ENCODE peak calls at places on chromosome 6, in ten cellular contexts. Q is fibroblast of lung, O is neuronal stem cell, P is SK-N-SH, B is IMR-90, K is H1, T is OCI-LY7, N is GM23248, M is K562, R is PC-3. Z is an unnamed sample.
A peak's percentile ranks its signal among the peaks of the same experiment; 100 is the strongest.

GRCh38 chr6:20610636-20611200 is 76.5 kb downstream of the CDKAL1 start:
- DNase-seq in M (no peak), O (no peak), K (no peak), Q (peak; percentile 17), P (no peak), N (peak; percentile 47), T (no peak), R (no peak), B (peak; percentile 28), Z (no peak)

GRCh38 chr6:35516712-35517111 is 4.0 kb upstream of the TULP1 start:
- DNase-seq in B (no peak), P (no peak), O (no peak), K (no peak), T (no peak), N (no peak), R (no peak), M (no peak), Q (no peak), Z (no peak)

GRCh38 chr6:36118550-36119107 is 11.7 kb upstream of the MAPK13 start:
- DNase-seq in P (no peak), M (peak; percentile 91), K (no peak), T (no peak), Q (peak; percentile 10), B (no peak), N (peak; percentile 55), O (no peak), R (peak; percentile 21), Z (no peak)

GRCh38 chr6:165573671-165574070 is 89.4 kb downstream of the PDE10A start:
- DNase-seq in T (no peak), P (peak; percentile 49), R (peak; percentile 67), Q (peak; percentile 68), B (peak; percentile 92), N (no peak), M (no peak), K (no peak), O (no peak), Z (no peak)

GRCh38 chr6:170279977-170280688 is 10.7 kb downstream of the DLL1 start:
- DNase-seq in K (no peak), O (no peak), R (peak; percentile 65), Q (no peak), M (peak; percentile 39), B (peak; percentile 12), N (peak; percentile 66), T (no peak), P (peak; percentile 72), Z (peak; percentile 86)

GRCh38 chr6:88208736-88209135 is 42.6 kb upstream of the CNR1 start:
- DNase-seq in B (no peak), M (no peak), P (no peak), K (no peak), R (no peak), T (no peak), N (no peak), O (no peak), Q (no peak), Z (no peak)

GRCh38 chr6:105178110-105178509 is 1.7 kb downstream of the POPDC3 start:
- DNase-seq in O (no peak), P (no peak), Q (peak; percentile 92), T (no peak), N (peak; percentile 95), K (no peak), M (no peak), B (peak; percentile 95), R (peak; percentile 85), Z (no peak)

GRCh38 chr6:161181136-161181535 is 92.7 kb downstream of the AGPAT4 start:
- DNase-seq in N (no peak), T (no peak), R (no peak), K (no peak), M (no peak), O (no peak), Q (no peak), P (no peak), B (no peak), Z (no peak)

GRCh38 chr6:69866351-69867074 is at the start of gene COL19A1:
- DNase-seq in P (peak; percentile 34), R (peak; percentile 1), K (no peak), Q (peak; percentile 1), M (no peak), O (peak; percentile 32), N (peak; percentile 16), B (no peak), T (peak; percentile 41), Z (no peak)

GRCh38 chr6:56551409-56552120 is 91.1 kb downstream of the DST start:
- DNase-seq in Q (no peak), N (no peak), B (no peak), T (no peak), R (no peak), K (no peak), O (no peak), M (no peak), P (peak; percentile 48), Z (no peak)

GRCh38 chr6:108156180-108156937 is 9.5 kb upstream of the NR2E1 start:
- DNase-seq in B (no peak), N (peak; percentile 27), P (no peak), Q (no peak), M (no peak), R (peak; percentile 55), O (no peak), T (no peak), K (no peak), Z (no peak)

GRCh38 chr6:116872771-116873170 is 4.3 kb upstream of the RFX6 start:
- DNase-seq in Q (no peak), M (no peak), R (no peak), K (no peak), P (no peak), N (no peak), B (no peak), T (no peak), O (no peak), Z (no peak)

GRCh38 chr6:163922562-163922961 is 508.0 kb downstream of the QKI start:
- DNase-seq in N (no peak), Q (no peak), K (no peak), R (no peak), M (no peak), B (no peak), T (peak; percentile 15), P (no peak), O (no peak), Z (no peak)

GRCh38 chr6:39453236-39453635 is 130.7 kb upstream of the KCNK16 start:
- DNase-seq in R (no peak), N (no peak), B (no peak), O (no peak), K (no peak), P (no peak), Q (peak; percentile 64), M (no peak), T (no peak), Z (no peak)

GRCh38 chr6:158718431-158719126 is 68.7 kb downstream of the SYTL3 start:
- DNase-seq in N (peak; percentile 41), B (no peak), M (peak; percentile 68), R (peak; percentile 27), P (peak; percentile 59), K (peak; percentile 77), O (peak; percentile 56), Q (no peak), T (peak; percentile 45), Z (peak; percentile 75)

GRCh38 chr6:21598662-21599061 is 5.1 kb downstream of the SOX4 start:
- DNase-seq in P (no peak), O (no peak), T (peak; percentile 28), B (no peak), N (peak; percentile 30), R (peak; percentile 19), K (no peak), M (no peak), Q (peak; percentile 63), Z (no peak)

GRCh38 chr6:99614430-99615161 is 8.0 kb downstream of the PRDM13 start:
- DNase-seq in O (no peak), N (peak; percentile 38), M (no peak), Q (no peak), K (no peak), B (no peak), T (no peak), P (peak; percentile 57), R (no peak), Z (no peak)
- H2AFZ ChIP-seq in O (peak overlapping the region; percentile 99), N (peak overlapping the region; percentile 66), M (no peak overlapping the region), Q (no peak overlapping the region), K (peak overlapping the region; percentile 34), B (peak overlapping the region; percentile 54), T (peak overlapping the region; percentile 77), P (peak overlapping the region; percentile 71), R (no peak overlapping the region), Z (no peak overlapping the region)

GRCh38 chr6:146290589-146290901 is 253.1 kb upstream of the RAB32 start:
- DNase-seq in Q (no peak), O (no peak), M (no peak), R (no peak), B (no peak), N (no peak), T (no peak), P (no peak), K (no peak), Z (no peak)
- H3K4me2 ChIP-seq in Q (no peak overlapping the region), O (no peak overlapping the region), M (no peak overlapping the region), R (no peak overlapping the region), B (no peak overlapping the region), N (peak overlapping the region; percentile 58), T (no peak overlapping the region), P (peak overlapping the region; percentile 4), K (no peak overlapping the region), Z (no peak overlapping the region)

DNA sequence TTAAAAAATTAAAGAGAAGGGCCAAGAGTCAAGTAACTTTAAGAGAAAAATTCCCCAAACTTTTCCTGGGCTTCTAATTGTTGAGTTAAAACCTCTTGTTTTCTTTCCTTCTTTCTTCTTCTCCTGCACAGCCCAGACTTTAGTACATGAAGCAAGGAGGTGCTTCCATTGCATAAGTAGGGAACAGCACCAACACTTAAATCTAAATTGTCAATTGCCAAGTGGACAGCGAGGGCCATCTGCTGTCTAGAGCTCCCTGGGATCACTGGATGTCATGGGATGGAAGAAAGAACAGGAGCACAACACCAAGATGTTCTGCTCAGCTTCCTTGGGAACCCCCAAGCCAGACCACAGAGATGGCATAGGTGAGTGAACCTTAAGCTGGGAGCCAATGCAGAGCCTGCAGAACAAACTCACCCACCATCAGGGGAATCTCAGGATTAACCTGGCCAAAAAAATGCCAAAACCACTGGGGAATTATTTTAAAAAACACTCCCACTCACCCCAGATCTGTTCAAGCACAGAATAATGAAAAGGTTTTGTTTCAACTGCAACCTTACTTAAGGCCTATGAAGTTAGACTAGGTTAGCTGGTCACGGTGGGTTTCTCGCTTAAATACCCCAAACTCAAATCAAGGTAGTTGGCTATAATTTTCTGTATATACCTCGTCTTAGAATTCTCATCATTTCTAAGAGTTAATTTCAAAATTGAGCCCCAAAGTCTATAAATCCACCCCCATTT is 67.8 kb downstream of the TNFRSF21 start:
- DNase-seq in Q (no peak), P (no peak), N (peak; percentile 14), M (peak; percentile 23), B (no peak), K (no peak), O (no peak), R (no peak), T (no peak), Z (no peak)
- H2AFZ ChIP-seq in Q (no peak overlapping the region), P (peak overlapping the region; percentile 64), N (peak overlapping the region; percentile 57), M (peak overlapping the region; percentile 71), B (no peak overlapping the region), K (no peak overlapping the region), O (peak overlapping the region; percentile 75), R (no peak overlapping the region), T (no peak overlapping the region), Z (no peak overlapping the region)

DNA sequence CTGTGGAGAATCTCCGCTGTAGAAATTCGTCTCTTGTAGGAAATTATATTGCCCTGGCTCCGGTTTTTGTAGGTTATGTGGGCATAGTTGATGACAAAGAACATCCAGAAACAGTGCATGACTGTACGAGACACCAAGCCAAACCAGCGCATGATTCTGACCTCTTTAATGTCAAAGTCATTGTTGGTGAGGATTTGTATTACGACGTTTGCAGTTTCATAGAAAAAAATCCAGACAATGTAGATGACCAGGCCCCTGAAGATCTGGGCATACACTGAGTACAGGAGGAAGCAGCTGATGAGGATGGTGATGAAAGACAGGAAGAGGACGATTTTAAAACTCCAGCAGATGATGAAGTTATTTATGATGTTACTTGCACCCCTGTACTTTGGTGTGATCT is 39.1 kb upstream of the TBC1D22B start:
- DNase-seq in M (no peak), B (no peak), N (no peak), T (no peak), Q (no peak), R (no peak), K (no peak), O (no peak), P (no peak), Z (no peak)
- H3K4me2 ChIP-seq in M (no peak overlapping the region), B (no peak overlapping the region), N (no peak overlapping the region), T (no peak overlapping the region), Q (no peak overlapping the region), R (no peak overlapping the region), K (no peak overlapping the region), O (no peak overlapping the region), P (no peak overlapping the region), Z (no peak overlapping the region)